ENCODE peak calls at places on chromosomes 3 and 15, in six cellular contexts. One of them, this sample, is unnamed.

GRCh38 chr15:70314652-70315051 is 216.9 kb upstream of the TLE3 start:
- DNase-seq in brain microvascular endothelial cell: no peak
- DNase-seq in BJ: no peak
- DNase-seq in NAMALWA: no peak
- DNase-seq in brain pericyte: no peak
- DNase-seq in posterior vena cava: no peak
- DNase-seq in this sample: no peak

GRCh38 chr3:17759901-17760300 is 17.5 kb upstream of the TBC1D5 start:
- DNase-seq in brain microvascular endothelial cell: no peak
- DNase-seq in BJ: no peak
- DNase-seq in NAMALWA: no peak
- DNase-seq in brain pericyte: no peak
- DNase-seq in posterior vena cava: no peak
- DNase-seq in this sample: no peak

GRCh38 chr15:52857471-52857870 is 67.3 kb upstream of the ONECUT1 start:
- DNase-seq in brain microvascular endothelial cell: no peak
- DNase-seq in BJ: no peak
- DNase-seq in NAMALWA: no peak
- DNase-seq in brain pericyte: no peak
- DNase-seq in posterior vena cava: no peak
- DNase-seq in this sample: no peak

GRCh38 chr15:40439461-40440299 is 1.1 kb upstream of the BAHD1 start:
- DNase-seq in brain microvascular endothelial cell: peak
- DNase-seq in BJ: no peak
- DNase-seq in NAMALWA: peak
- DNase-seq in brain pericyte: no peak
- DNase-seq in posterior vena cava: no peak
- DNase-seq in this sample: no peak

GRCh38 chr3:141289228-141289772 is 57.7 kb downstream of the PXYLP1 start:
- DNase-seq in brain microvascular endothelial cell: no peak
- DNase-seq in BJ: no peak
- DNase-seq in NAMALWA: no peak
- DNase-seq in brain pericyte: no peak
- DNase-seq in posterior vena cava: no peak
- DNase-seq in this sample: no peak

GRCh38 chr15:70461992-70462391 is 301.4 kb downstream of the UACA start:
- DNase-seq in brain microvascular endothelial cell: no peak
- DNase-seq in BJ: no peak
- DNase-seq in NAMALWA: no peak
- DNase-seq in brain pericyte: no peak
- DNase-seq in posterior vena cava: no peak
- DNase-seq in this sample: no peak

GRCh38 chr3:105885261-105885660 is 16.4 kb upstream of the CBLB start:
- DNase-seq in brain microvascular endothelial cell: no peak
- DNase-seq in BJ: no peak
- DNase-seq in NAMALWA: no peak
- DNase-seq in brain pericyte: no peak
- DNase-seq in posterior vena cava: no peak
- DNase-seq in this sample: no peak

GRCh38 chr3:29701326-29701983 is 420.6 kb downstream of the RBMS3 start:
- DNase-seq in brain microvascular endothelial cell: no peak
- DNase-seq in BJ: no peak
- DNase-seq in NAMALWA: no peak
- DNase-seq in brain pericyte: no peak
- DNase-seq in posterior vena cava: no peak
- DNase-seq in this sample: no peak

GRCh38 chr15:68609618-68610017 is 30.8 kb downstream of the CORO2B start:
- DNase-seq in brain microvascular endothelial cell: no peak
- DNase-seq in BJ: no peak
- DNase-seq in NAMALWA: no peak
- DNase-seq in brain pericyte: peak
- DNase-seq in posterior vena cava: peak
- DNase-seq in this sample: no peak

GRCh38 chr3:81550415-81550814 is 211.0 kb downstream of the GBE1 start:
- DNase-seq in brain microvascular endothelial cell: peak
- DNase-seq in BJ: no peak
- DNase-seq in NAMALWA: no peak
- DNase-seq in brain pericyte: no peak
- DNase-seq in posterior vena cava: no peak
- DNase-seq in this sample: no peak

GRCh38 chr15:47768730-47769129 is 51.4 kb downstream of the SEMA6D start:
- DNase-seq in brain microvascular endothelial cell: no peak
- DNase-seq in BJ: no peak
- DNase-seq in NAMALWA: no peak
- DNase-seq in brain pericyte: no peak
- DNase-seq in posterior vena cava: no peak
- DNase-seq in this sample: no peak

GRCh38 chr15:57340673-57341259 is 35.5 kb upstream of the CGNL1 start:
- DNase-seq in brain microvascular endothelial cell: peak
- DNase-seq in BJ: no peak
- DNase-seq in NAMALWA: peak
- DNase-seq in brain pericyte: no peak
- DNase-seq in posterior vena cava: no peak
- DNase-seq in this sample: no peak

GRCh38 chr15:101306341-101307047 is 11.4 kb upstream of the SNRPA1 start:
- DNase-seq in brain microvascular endothelial cell: no peak
- DNase-seq in BJ: no peak
- DNase-seq in NAMALWA: no peak
- DNase-seq in brain pericyte: no peak
- DNase-seq in posterior vena cava: peak
- DNase-seq in this sample: no peak

GRCh38 chr15:40217166-40217785 is 21.6 kb upstream of the PAK6 start:
- DNase-seq in brain microvascular endothelial cell: peak
- DNase-seq in BJ: no peak
- DNase-seq in NAMALWA: peak
- DNase-seq in brain pericyte: no peak
- DNase-seq in posterior vena cava: no peak
- DNase-seq in this sample: peak

GRCh38 chr15:40155270-40155910 is 5.5 kb upstream of the BUB1B start:
- DNase-seq in brain microvascular endothelial cell: no peak
- DNase-seq in BJ: no peak
- DNase-seq in NAMALWA: no peak
- DNase-seq in brain pericyte: no peak
- DNase-seq in posterior vena cava: no peak
- DNase-seq in this sample: no peak

GRCh38 chr3:132444333-132444732 is 27.0 kb downstream of the DNAJC13 start:
- DNase-seq in brain microvascular endothelial cell: no peak
- DNase-seq in BJ: no peak
- DNase-seq in NAMALWA: no peak
- DNase-seq in brain pericyte: no peak
- DNase-seq in posterior vena cava: no peak
- DNase-seq in this sample: no peak

GRCh38 chr15:85767785-85768529 is 26.8 kb downstream of the KLHL25 start:
- DNase-seq in brain microvascular endothelial cell: no peak
- DNase-seq in BJ: no peak
- DNase-seq in NAMALWA: no peak
- DNase-seq in brain pericyte: no peak
- DNase-seq in posterior vena cava: peak
- DNase-seq in this sample: no peak

GRCh38 chr3:154486949-154487348 is 57.0 kb upstream of the GPR149 start:
- DNase-seq in brain microvascular endothelial cell: no peak
- DNase-seq in BJ: no peak
- DNase-seq in NAMALWA: no peak
- DNase-seq in brain pericyte: no peak
- DNase-seq in posterior vena cava: no peak
- DNase-seq in this sample: no peak

GRCh38 chr3:5160926-5161858 is 26.3 kb upstream of the EDEM1 start:
- DNase-seq in brain microvascular endothelial cell: peak
- DNase-seq in BJ: no peak
- DNase-seq in NAMALWA: no peak
- DNase-seq in brain pericyte: no peak
- DNase-seq in posterior vena cava: no peak
- DNase-seq in this sample: no peak

This sample was measured in non-pigmented ciliary epithelial cell.